ENCODE peak calls at places on chromosomes 11 and 22, in four cellular contexts. U is AG04450, Q is body of pancreas, D is heart left ventricle. E is an unnamed sample. For H3K9me3, the result is how much of the 10 kb centered on the place peaks cover.

GRCh38 chr11:119169272-119169719 is 771 bp downstream of the NLRX1 start:
- DNase-seq in U (no peak), Q (peak), D (peak), E (peak)

GRCh38 chr11:124897681-124898680 is at the start of gene ROBO4:
- DNase-seq in U (peak), Q (no peak), D (peak), E (no peak)

GRCh38 chr11:119108151-119108856 is 1.2 kb downstream of the C2CD2L start:
- DNase-seq in U (no peak), Q (peak), D (no peak), E (peak)

GRCh38 chr22:35357883-35358621 is 22.8 kb upstream of the HMOX1 start:
- DNase-seq in U (no peak), Q (no peak), D (no peak), E (no peak)

GRCh38 chr22:38953577-38954413 is 3.6 kb upstream of the APOBEC3A start:
- DNase-seq in U (no peak), Q (no peak), D (no peak), E (peak)

GRCh38 chr22:45009881-45010531 is at the start of gene PHF21B:
- DNase-seq in U (no peak), Q (no peak), D (peak), E (no peak)

GRCh38 chr11:133950874-133951483 is 5.8 kb downstream of the IGSF9B start:
- DNase-seq in U (no peak), Q (no peak), D (peak), E (no peak)

GRCh38 chr11:34065505-34066203 is 14.1 kb downstream of the CAPRIN1 start:
- DNase-seq in U (no peak), Q (no peak), D (no peak), E (no peak)

GRCh38 chr11:86692317-86692716 is 19.9 kb upstream of the ME3 start:
- DNase-seq in U (no peak), Q (no peak), D (no peak), E (no peak)

GRCh38 chr11:1763336-1763795 is 361 bp downstream of the CTSD start:
- DNase-seq in U (no peak), Q (no peak), D (no peak), E (peak)

GRCh38 chr22:33451851-33452469 is 393.8 kb upstream of the SYN3 start:
- DNase-seq in U (no peak), Q (no peak), D (no peak), E (no peak)

GRCh38 chr11:26960265-26960664 is 33.6 kb upstream of the FIBIN start:
- DNase-seq in U (no peak), Q (no peak), D (no peak), E (no peak)

DNA sequence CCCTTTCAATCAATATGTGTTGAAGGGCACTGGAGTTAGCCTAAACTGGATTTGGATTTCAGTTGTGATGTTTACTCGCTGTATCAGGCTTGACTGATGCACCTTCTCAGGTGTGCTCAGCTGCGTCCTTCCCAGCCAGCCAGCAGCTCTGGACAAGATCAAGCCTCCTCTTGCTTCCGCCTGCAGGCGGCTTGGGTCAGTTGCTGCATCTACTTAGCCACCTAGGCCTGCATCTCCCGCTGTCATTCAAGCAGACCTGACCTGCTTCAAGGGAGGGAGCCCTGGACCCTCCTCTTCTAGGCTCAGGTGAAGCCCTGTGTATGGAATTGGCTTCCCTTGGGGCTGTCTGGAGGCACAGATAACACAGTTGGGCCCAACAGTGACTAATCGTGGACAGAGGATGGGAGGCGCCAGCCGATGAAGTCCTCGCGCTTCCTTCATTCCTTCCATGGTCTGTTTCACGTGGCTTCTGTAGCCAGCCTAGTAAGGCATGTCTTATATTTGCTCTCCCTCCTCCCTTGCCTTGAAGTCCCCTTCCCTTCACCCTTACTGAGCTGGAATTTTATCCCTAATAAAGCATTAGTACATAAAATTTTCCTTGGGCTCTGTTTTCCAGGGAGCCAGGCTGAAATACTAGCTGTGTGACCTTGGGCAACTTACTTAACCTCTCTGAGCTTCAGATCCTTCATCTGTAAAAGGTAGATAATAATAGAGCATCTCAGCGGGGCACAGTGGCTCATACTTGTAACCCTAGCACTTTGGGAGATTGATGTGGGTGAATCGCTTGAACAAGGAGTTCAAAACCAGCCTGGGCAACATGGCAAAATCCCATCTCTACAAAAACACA is 2.1 kb upstream of the LHFPL7 start:
- DNase-seq in U (no peak), Q (peak), D (no peak), E (no peak)
- TF ChIP-seq CTCF in U (no peak), Q (peak), D (no peak), E (no peak)

GRCh38 chr11:110433393-110434333 is 3.9 kb downstream of the FDX1 start:
- DNase-seq in U (no peak), Q (no peak), D (no peak), E (no peak)

GRCh38 chr11:110434952-110435779 is 5.4 kb downstream of the FDX1 start:
- DNase-seq in U (no peak), Q (peak), D (no peak), E (no peak)

GRCh38 chr11:110432713-110433392 is 3.1 kb downstream of the FDX1 start:
- DNase-seq in U (no peak), Q (no peak), D (no peak), E (no peak)

GRCh38 chr11:110435780-110436717 is 6.3 kb downstream of the FDX1 start:
- DNase-seq in U (no peak), Q (no peak), D (no peak), E (no peak)

GRCh38 chr11:110438017-110438416 is 8.3 kb downstream of the FDX1 start:
- DNase-seq in U (no peak), Q (no peak), D (no peak), E (no peak)
- H3K9me3 ChIP-seq in U (under half), Q (under half), D (under half), E (under half)

DNA sequence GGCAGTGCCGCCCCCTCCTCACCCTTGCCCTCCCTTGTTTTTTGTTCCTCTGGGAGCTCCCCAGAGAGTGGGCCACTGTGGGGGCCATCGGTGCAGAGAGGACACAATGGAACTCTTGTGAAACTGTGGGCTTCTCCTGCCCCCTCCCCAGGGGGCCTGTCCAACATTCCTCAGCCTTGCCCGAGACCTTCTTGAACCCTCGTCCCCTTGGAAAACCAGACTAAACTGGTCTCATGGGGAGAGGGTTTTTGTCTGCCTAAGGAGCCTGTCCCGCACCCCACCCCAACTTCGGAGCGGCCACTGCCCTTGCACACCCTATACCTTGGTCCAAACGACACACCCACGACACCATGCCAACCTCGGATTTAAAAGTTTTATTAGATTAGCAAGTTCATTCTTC is 72.3 kb downstream of the TSPAN18 start:
- DNase-seq in U (no peak), Q (no peak), D (no peak), E (no peak)
- H3K4me3 ChIP-seq in U (no peak), Q (no peak), D (no peak), E (no peak)

GRCh38 chr11:73781303-73781702 is 6.4 kb upstream of the MRPL48 start:
- DNase-seq in U (no peak), Q (no peak), D (no peak), E (no peak)
- TF ChIP-seq CTCF in U (no peak), Q (no peak), D (no peak), E (no peak)

DNA sequence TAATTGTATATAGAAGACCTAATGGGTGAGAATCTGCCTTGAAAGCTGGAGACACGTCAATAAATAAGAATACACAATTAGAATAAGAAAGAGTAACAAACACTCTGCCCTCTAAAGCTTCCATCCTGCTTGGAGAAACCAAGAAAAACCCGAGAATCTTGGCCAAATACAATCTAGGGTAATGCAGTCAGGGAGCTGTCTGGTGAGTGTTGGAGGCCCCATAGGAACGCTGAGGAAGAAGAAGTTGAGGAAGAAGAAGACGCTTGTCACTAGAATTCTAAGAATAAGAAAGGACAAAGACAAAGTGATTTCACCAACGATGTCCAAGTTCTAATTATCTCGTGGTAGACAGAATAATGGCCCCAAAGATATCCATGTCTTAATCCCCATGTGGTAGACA is 4485.9 kb upstream of the OR11H1 start:
- DNase-seq in U (no peak), Q (no peak), D (no peak), E (no peak)
- H3K9me3 ChIP-seq in U (under half), Q (under half), D (under half), E (half or more)

GRCh38 chr22:48574776-48575566 is 1252.7 kb downstream of the BRD1 start:
- DNase-seq in U (no peak), Q (peak), D (no peak), E (peak)
- H3K4me3 ChIP-seq in U (no peak), Q (no peak), D (no peak), E (no peak)

GRCh38 chr11:9016916-9017642 is 13.3 kb upstream of the NRIP3 start:
- DNase-seq in U (no peak), Q (no peak), D (no peak), E (no peak)

GRCh38 chr11:9013373-9013772 is 9.6 kb upstream of the NRIP3 start:
- DNase-seq in U (no peak), Q (no peak), D (no peak), E (no peak)

GRCh38 chr11:9014826-9015225 is 11.0 kb upstream of the NRIP3 start:
- DNase-seq in U (no peak), Q (no peak), D (no peak), E (no peak)

GRCh38 chr11:9017773-9018172 is 14.0 kb upstream of the NRIP3 start:
- DNase-seq in U (no peak), Q (peak), D (peak), E (peak)

GRCh38 chr11:9015677-9016076 is 11.9 kb upstream of the NRIP3 start:
- DNase-seq in U (peak), Q (peak), D (peak), E (no peak)
- TF ChIP-seq CTCF in U (peak), Q (peak), D (peak), E (peak)

E was measured in mucosa of descending colon.